ENCODE peak calls at places on chromosomes 2 and 18, in four cellular contexts. D is stomach, K is GM12878, A is A549. N is an unnamed sample.
A peak's percentile ranks its signal among the peaks of the same experiment; 100 is the strongest.

GRCh38 chr2:6203297-6203959 is 511.2 kb downstream of the SOX11 start:
- DNase-seq in A (no peak), D (no peak), K (no peak), N (no peak)

GRCh38 chr2:133600231-133600630 is 32.0 kb upstream of the NCKAP5 start:
- DNase-seq in K (no peak), D (no peak), A (no peak), N (no peak)

GRCh38 chr2:196607073-196607472 is 32.4 kb upstream of the CCDC150 start:
- DNase-seq in A (no peak), D (no peak), K (no peak), N (no peak)

GRCh38 chr18:23283933-23284430 is 148.7 kb downstream of the CABLES1 start:
- DNase-seq in A (peak; percentile 33), D (no peak), K (peak; percentile 86), N (no peak)

GRCh38 chr18:73101977-73102376 is 234.2 kb upstream of the NETO1 start:
- DNase-seq in K (no peak), D (no peak), A (no peak), N (no peak)

GRCh38 chr2:154698789-154699559 is 479 bp downstream of the KCNJ3 start:
- DNase-seq in K (no peak), D (no peak), A (no peak), N (peak; percentile 46)

GRCh38 chr2:160293401-160293911 is 93.4 kb upstream of the ITGB6 start:
- DNase-seq in K (no peak), A (peak; percentile 38), D (no peak), N (peak; percentile 24)

GRCh38 chr2:72788756-72789155 is 37.1 kb downstream of the EXOC6B start:
- DNase-seq in D (no peak), A (peak; percentile 17), K (no peak), N (no peak)

GRCh38 chr2:121665504-121665903 is 16.2 kb upstream of the CLASP1 start:
- DNase-seq in K (no peak), D (no peak), A (no peak), N (no peak)

GRCh38 chr2:100052645-100053044 is 89.7 kb downstream of the AFF3 start:
- DNase-seq in D (peak; percentile 77), K (no peak), A (no peak), N (peak; percentile 83)

DNA sequence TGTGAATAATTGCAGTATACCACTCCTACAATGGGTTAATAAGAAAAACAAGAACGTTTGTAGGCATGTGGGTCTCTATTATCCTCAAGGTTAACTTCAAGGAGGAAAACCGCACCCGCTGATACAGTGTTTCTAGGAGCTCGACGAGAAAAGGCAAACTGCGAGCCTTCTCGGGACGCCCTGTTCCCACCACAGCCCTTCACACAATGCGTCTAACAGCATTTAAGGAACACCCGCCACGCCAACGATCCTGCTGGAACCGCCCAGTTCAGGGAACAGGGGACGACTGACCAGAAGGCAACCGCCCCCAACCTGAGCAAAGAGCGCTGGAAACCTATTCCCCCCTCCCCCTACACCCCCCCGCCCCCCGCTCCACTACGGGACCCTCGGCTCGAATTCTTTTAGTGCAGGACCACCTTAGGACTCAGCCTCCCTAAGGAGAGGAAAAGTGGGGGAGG is 710 bp upstream of the TMSB10 start:
- DNase-seq in A (peak; percentile 80), D (peak; percentile 83), K (no peak), N (peak; percentile 94)
- TF ChIP-seq EP300 in A (peak; percentile 4), D (peak; percentile 71), K (no peak), N (peak; percentile 22)

GRCh38 chr18:48990497-48991298 is 39.9 kb upstream of the SMAD7 start:
- DNase-seq in K (no peak), D (no peak), A (peak; percentile 53), N (no peak)
- TF ChIP-seq EP300 in K (no peak), D (no peak), A (peak; percentile 23), N (no peak)

GRCh38 chr2:66897181-66897580 is 462.3 kb downstream of the MEIS1 start:
- DNase-seq in K (no peak), D (no peak), A (no peak), N (no peak)
- TF ChIP-seq EP300 in K (no peak), D (no peak), A (no peak), N (no peak)

DNA sequence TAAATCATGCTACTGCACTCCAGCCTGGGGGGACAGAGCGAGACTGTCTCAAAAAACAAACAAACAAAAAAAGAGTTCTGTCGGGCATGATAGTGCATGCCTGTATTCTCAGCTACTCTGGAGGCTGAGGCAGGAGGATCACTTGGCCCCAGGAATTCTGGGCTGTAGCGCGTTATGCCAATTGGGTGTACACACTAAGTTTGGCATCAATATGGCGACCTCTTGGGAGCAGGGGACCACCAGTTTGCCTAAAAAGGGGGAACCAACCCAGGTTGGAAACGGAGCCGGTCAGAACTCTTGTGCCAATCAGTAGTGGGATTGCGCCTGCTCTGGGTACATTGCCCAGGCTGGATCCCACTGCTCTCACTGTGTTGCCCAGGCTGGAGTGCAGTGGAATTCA is 49.7 kb downstream of the SDC1 start:
- DNase-seq in A (no peak), K (no peak), D (peak; percentile 17), N (no peak)
- TF ChIP-seq EP300 in A (no peak), K (no peak), D (no peak), N (no peak)

DNA sequence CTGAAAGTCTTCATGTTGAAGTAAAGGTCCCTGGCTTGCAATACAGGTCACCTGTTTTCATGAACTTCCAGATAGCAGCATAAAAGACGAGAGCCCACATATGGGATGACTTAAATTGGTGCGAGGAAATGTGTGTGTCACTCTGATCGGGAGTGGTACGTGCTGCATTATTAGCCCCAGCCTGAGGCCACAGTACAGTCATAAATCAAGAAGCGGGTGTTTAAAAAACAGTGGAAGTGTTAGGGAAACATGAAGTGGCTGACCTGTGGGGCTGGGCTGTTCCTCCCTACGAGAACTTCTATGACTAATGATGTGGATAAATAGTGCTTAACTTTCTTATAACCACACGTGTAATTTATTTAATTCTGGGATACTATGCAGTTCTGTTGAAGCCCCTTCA is 24.4 kb downstream of the RDH14 start:
- DNase-seq in D (no peak), A (no peak), K (no peak), N (no peak)
- TF ChIP-seq EP300 in D (no peak), A (no peak), K (no peak), N (no peak)

GRCh38 chr2:38602136-38602731 is 494 bp downstream of the HNRNPLL start:
- DNase-seq in K (no peak), D (peak; percentile 43), A (peak; percentile 33), N (peak; percentile 35)

GRCh38 chr2:38605298-38605830 is 2.6 kb upstream of the HNRNPLL start:
- DNase-seq in D (no peak), K (no peak), A (no peak), N (no peak)

GRCh38 chr2:38602732-38603401 is at the start of gene HNRNPLL:
- DNase-seq in D (peak; percentile 98), A (peak; percentile 99), K (no peak), N (peak; percentile 97)

GRCh38 chr2:38601463-38602135 is 1.1 kb downstream of the HNRNPLL start:
- DNase-seq in K (no peak), D (no peak), A (no peak), N (no peak)

GRCh38 chr2:38603402-38604265 is 906 bp upstream of the HNRNPLL start:
- DNase-seq in D (peak; percentile 76), A (peak; percentile 92), K (no peak), N (peak; percentile 83)
- TF ChIP-seq EP300 in D (peak; percentile 26), A (no peak), K (no peak), N (no peak)

GRCh38 chr2:193670478-193670877 is 1475.7 kb upstream of the TMEFF2 start:
- DNase-seq in K (no peak), A (no peak), D (no peak), N (no peak)
- TF ChIP-seq EP300 in K (no peak), A (no peak), D (no peak), N (no peak)

GRCh38 chr2:144237845-144238637 is 281.9 kb downstream of the ZEB2 start:
- DNase-seq in D (no peak), K (no peak), A (no peak), N (peak; percentile 35)
- TF ChIP-seq EP300 in D (no peak), K (no peak), A (no peak), N (no peak)

GRCh38 chr2:144597894-144598593 is 78.1 kb upstream of the ZEB2 start:
- DNase-seq in D (no peak), A (no peak), K (no peak), N (no peak)
- TF ChIP-seq EP300 in D (no peak), A (no peak), K (no peak), N (no peak)